ENCODE peak calls at places on chromosome X, in seven cellular contexts. D is CD4-positive, CD25-positive, alpha-beta regulatory T cell; C is naive thymus-derived CD4-positive, alpha-beta T cell; S is heart right ventricle; F is GM23248; M is lower lobe of right lung; G is right cardiac atrium. N is an unnamed sample. For H3K9me3, the result is how much of the 10 kb centered on the place peaks cover.

GRCh38 chrX:10047631-10048030 is 80.5 kb downstream of the CLDN34 start:
- DNase-seq in D (no peak), C (no peak), S (no peak), F (peak), M (no peak), G (no peak), N (no peak)

GRCh38 chrX:103794117-103794516 is 17.5 kb downstream of the PLP1 start:
- DNase-seq in D (no peak), C (no peak), S (no peak), F (peak), M (no peak), G (no peak), N (no peak)

GRCh38 chrX:41824551-41824950 is 98.8 kb downstream of the CASK start:
- DNase-seq in D (no peak), C (no peak), S (peak), F (peak), M (no peak), G (no peak), N (no peak)

GRCh38 chrX:36087366-36087765 is 167.8 kb downstream of the CFAP47 start:
- DNase-seq in D (no peak), C (no peak), S (no peak), F (no peak), M (no peak), G (no peak), N (no peak)

GRCh38 chrX:115367956-115368355 is 78.4 kb downstream of the LUZP4 start:
- DNase-seq in D (no peak), C (no peak), S (no peak), F (peak), M (no peak), G (no peak), N (no peak)

GRCh38 chrX:15410430-15410829 is 26.2 kb upstream of the VEGFD start:
- DNase-seq in D (no peak), C (no peak), S (no peak), F (no peak), M (no peak), G (no peak), N (no peak)

GRCh38 chrX:102684772-102685520 is 27.3 kb upstream of the GPRASP2 start:
- DNase-seq in D (no peak), C (no peak), S (no peak), F (no peak), M (no peak), G (no peak), N (no peak)

GRCh38 chrX:27597506-27597905 is 7.4 kb downstream of the DCAF8L2 start:
- DNase-seq in D (no peak), C (no peak), S (no peak), F (no peak), M (no peak), G (no peak), N (no peak)

GRCh38 chrX:17374619-17375360 is at the start of gene NHS:
- DNase-seq in D (no peak), C (no peak), S (peak), F (peak), M (peak), G (peak), N (no peak)

GRCh38 chrX:40971736-40972135 is 113.5 kb upstream of the USP9X start:
- DNase-seq in D (no peak), C (no peak), S (no peak), F (no peak), M (no peak), G (no peak), N (no peak)

GRCh38 chrX:18457000-18457399 is 31.6 kb downstream of the CDKL5 start:
- DNase-seq in D (no peak), C (no peak), S (no peak), F (no peak), M (no peak), G (no peak), N (no peak)

GRCh38 chrX:140123446-140123845 is 158.1 kb upstream of the CXorf66 start:
- DNase-seq in D (no peak), C (no peak), S (no peak), F (peak), M (no peak), G (no peak), N (no peak)

GRCh38 chrX:79975605-79976004 is 38.9 kb upstream of the TBX22 start:
- DNase-seq in D (no peak), C (no peak), S (no peak), F (no peak), M (no peak), G (no peak), N (no peak)

GRCh38 chrX:153875391-153876111 is 10.4 kb downstream of the L1CAM start:
- DNase-seq in D (peak), C (peak), S (peak), F (peak), M (peak), G (peak), N (peak)

GRCh38 chrX:103932133-103932532 is 30.3 kb upstream of the TMSB15B start:
- DNase-seq in D (no peak), C (no peak), S (no peak), F (no peak), M (no peak), G (no peak), N (no peak)

GRCh38 chrX:117972681-117973080 is 143.9 kb downstream of the KLHL13 start:
- DNase-seq in D (no peak), C (no peak), S (peak), F (no peak), M (no peak), G (no peak), N (no peak)

GRCh38 chrX:97860206-97860605 is 976.5 kb downstream of the RPA4 start:
- DNase-seq in D (no peak), C (no peak), S (no peak), F (no peak), M (no peak), G (no peak), N (no peak)

GRCh38 chrX:103664363-103664762 is 22.1 kb downstream of the MORF4L2 start:
- DNase-seq in D (no peak), C (no peak), S (no peak), F (no peak), M (no peak), G (no peak), N (no peak)

GRCh38 chrX:138014577-138014976 is 448.6 kb downstream of the ZIC3 start:
- DNase-seq in D (no peak), C (no peak), S (no peak), F (no peak), M (no peak), G (no peak), N (no peak)
- H3K9me3 ChIP-seq in D (under half), C (under half), S (under half), F (under half), M (under half), G (under half), N (under half)

GRCh38 chrX:65948103-65948502 is 91.8 kb downstream of the VSIG4 start:
- DNase-seq in D (no peak), C (no peak), S (no peak), F (no peak), M (no peak), G (no peak), N (no peak)
- H3K9me3 ChIP-seq in D (under half), C (under half), S (under half), F (under half), M (under half), G (under half), N (under half)

GRCh38 chrX:6468716-6469115 is 66.2 kb downstream of the VCX3A start:
- DNase-seq in D (no peak), C (no peak), S (no peak), F (no peak), M (no peak), G (no peak), N (no peak)
- H3K9me3 ChIP-seq in D (under half), C (under half), S (under half), F (under half), M (under half), G (under half), N (under half)

DNA sequence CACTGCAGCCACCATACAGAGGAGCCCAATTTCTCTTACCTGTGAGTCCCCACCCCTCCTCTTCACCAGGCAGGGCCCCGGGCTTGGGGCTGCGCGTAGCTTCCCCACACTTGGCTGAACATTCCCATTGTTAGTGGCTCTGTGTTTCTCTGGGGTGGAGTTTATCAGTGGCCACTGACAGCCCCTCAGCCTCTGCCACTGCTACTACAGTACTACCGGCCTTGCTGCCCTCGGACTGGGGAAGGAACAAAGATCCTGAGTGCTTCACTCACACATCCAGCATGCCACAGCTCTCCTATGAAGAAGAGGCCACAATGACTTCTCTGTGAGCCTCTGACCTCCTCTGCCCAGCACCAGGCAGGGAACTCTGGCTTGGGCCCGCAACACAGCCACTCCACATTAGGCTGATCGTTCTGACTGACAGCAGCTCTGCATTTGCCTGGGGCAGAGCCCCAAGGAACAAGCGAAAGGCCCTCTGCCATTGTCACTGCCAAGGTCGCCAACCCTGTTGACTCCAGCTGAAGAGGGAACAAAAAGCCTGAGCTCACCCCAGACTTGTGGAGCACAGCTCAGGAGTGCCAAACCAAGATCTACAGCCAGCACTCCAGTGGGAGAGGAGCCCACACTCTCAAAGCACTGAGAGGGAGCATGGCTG is 24.0 kb downstream of the ABCB7 start:
- DNase-seq in D (no peak), C (no peak), S (no peak), F (no peak), M (no peak), G (no peak), N (no peak)
- H3K9me3 ChIP-seq in D (under half), C (under half), S (under half), F (under half), M (under half), G (under half), N (under half)

GRCh38 chrX:64853424-64853823 is 122.8 kb downstream of the ZC4H2 start:
- DNase-seq in D (no peak), C (no peak), S (no peak), F (no peak), M (no peak), G (no peak), N (no peak)
- H3K9me3 ChIP-seq in D (under half), C (half or more), S (under half), F (under half), M (under half), G (under half), N (under half)

GRCh38 chrX:48059296-48059639 is 12.2 kb downstream of the ZNF630 start:
- DNase-seq in D (no peak), C (no peak), S (no peak), F (no peak), M (no peak), G (no peak), N (no peak)
- H3K9me3 ChIP-seq in D (under half), C (under half), S (under half), F (under half), M (under half), G (under half), N (under half)

DNA sequence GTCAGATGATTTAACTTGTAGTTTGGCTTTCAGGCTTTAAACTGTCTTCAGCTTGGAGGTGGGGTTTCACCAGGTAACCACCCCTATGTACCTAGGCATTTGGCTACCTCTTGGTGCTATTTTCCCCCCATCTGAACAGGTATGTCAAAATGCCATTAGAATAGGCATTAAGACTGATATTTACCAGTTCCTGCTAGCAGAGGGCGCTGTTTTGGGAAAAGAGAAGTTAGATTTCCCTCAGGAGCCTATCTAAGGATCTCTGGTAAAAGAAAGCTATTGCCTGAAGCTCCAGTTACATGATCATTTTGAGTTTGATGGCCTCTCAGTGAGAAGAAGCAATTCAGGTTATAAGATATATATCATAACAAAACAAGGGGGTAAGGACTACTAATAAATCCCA is 879.1 kb downstream of the SH3BGRL start:
- DNase-seq in D (no peak), C (no peak), S (no peak), F (no peak), M (no peak), G (no peak), N (no peak)
- H3K9me3 ChIP-seq in D (under half), C (under half), S (under half), F (under half), M (under half), G (under half), N (under half)